ENCODE peak calls at places on chromosome 19, in five cellular contexts. P is HepG2, V is GM12878, I is HCT116, U is H1. N is an unnamed sample.

GRCh38 chr19:53102701-53103140 is 501 bp downstream of the ZNF160 start:
- DNase-seq in P (no peak), V (no peak), I (no peak), U (no peak), N (no peak)

GRCh38 chr19:5345895-5346386 is 5.3 kb upstream of the PTPRS start:
- DNase-seq in V (no peak), U (no peak), I (no peak), P (no peak), N (no peak)

GRCh38 chr19:35533822-35534521 is 716 bp downstream of the GAPDHS start:
- DNase-seq in U (no peak), I (no peak), P (peak), V (no peak), N (no peak)

GRCh38 chr19:322616-323015 is 22.0 kb downstream of the MIER2 start:
- DNase-seq in U (no peak), I (no peak), P (no peak), V (no peak), N (no peak)

GRCh38 chr19:52336117-52336811 is at the start of gene ZNF610:
- DNase-seq in I (no peak), V (peak), P (peak), U (peak), N (no peak)

GRCh38 chr19:18612772-18613588 is at the start of gene TMEM59L:
- DNase-seq in I (no peak), P (no peak), U (no peak), V (no peak), N (no peak)

GRCh38 chr19:58385313-58386165 is 1.5 kb upstream of the RPS5 start:
- DNase-seq in I (no peak), U (no peak), V (no peak), P (no peak), N (no peak)

GRCh38 chr19:50040967-50041366 is 15.2 kb downstream of the ZNF473 start:
- DNase-seq in U (no peak), P (no peak), V (no peak), I (no peak), N (no peak)

DNA sequence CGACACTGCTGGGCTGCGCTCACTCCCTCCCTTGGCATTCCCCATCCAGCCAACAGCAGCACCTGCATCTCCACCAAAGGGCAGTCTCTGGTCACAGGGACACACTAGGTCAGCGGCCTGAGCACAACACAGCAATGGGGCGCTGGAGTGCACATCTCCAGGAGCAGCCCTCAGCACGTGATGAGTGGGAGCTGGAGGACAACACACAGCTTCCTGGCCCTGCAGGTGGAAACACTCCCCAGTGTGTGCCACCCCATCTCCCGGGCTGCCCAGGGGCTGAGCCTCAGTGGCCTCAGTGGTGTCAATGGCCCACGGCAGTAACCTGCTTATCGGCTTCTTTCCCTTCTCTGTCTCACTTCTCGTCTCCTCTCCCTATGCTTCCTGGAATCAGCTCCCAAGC is 96.8 kb upstream of the VSTM2B start:
- DNase-seq in P (no peak), U (no peak), V (no peak), I (no peak), N (no peak)
- TF ChIP-seq ZNF274 in P (no peak), U (no peak), V (no peak), I (no peak), N (no peak)

GRCh38 chr19:55490478-55491436 is 2.5 kb downstream of the SSC5D start:
- DNase-seq in P (no peak), I (no peak), V (no peak), U (no peak), N (no peak)
- H3K9ac ChIP-seq in P (no peak), I (no peak), V (no peak), U (no peak), N (no peak)

GRCh38 chr19:45469132-45469834 is 1.5 kb downstream of the FOSB start:
- DNase-seq in U (no peak), I (peak), V (peak), P (peak), N (peak)
- TF ChIP-seq ZNF274 in U (no peak), I (no peak), V (no peak), P (no peak), N (no peak)

DNA sequence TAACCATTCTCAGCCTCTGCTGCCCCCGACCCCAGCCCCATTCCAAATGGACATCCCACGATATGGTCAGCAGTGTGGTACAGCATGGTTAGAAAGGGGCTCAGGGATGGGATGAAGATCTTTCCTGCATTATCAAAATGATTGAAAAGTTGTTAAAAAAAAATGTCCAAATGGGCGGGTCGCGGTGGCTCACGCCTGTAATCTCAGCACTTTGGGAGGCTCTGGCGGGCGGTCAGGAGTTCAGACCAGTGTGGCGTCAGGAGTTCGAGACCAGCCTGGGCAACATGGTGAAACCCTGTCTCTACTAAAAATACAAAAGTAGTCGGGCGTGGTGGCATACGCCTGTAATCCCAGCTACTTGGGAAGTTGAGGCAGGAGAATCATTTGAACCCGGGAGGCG is 54.3 kb upstream of the ZNF254 start:
- DNase-seq in U (no peak), V (no peak), P (no peak), I (no peak), N (no peak)
- H3K9ac ChIP-seq in U (no peak), V (no peak), P (no peak), I (peak), N (peak)

DNA sequence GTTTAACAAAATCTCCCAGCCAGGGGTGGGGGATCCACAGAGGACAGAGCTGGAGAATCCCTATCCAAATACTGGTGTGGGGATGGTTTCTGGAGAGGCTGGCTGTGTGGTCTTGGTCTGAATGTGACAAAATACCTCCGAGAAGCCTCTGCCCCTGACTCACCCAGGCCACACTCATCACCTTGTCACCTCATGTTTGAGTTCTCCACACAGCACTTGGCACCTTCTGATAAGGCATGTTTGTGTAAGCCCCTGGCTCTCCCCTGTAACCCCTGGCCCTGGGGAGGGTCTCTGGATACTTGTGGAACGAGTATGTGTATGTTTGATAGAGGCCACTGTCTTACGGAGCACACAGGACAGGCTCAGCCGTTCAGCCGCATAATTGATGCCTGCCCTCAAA is 14.7 kb downstream of the TECR start:
- DNase-seq in P (no peak), V (no peak), U (no peak), I (no peak), N (peak)
- TF ChIP-seq ZNF274 in P (no peak), V (no peak), U (no peak), I (no peak), N (no peak)

DNA sequence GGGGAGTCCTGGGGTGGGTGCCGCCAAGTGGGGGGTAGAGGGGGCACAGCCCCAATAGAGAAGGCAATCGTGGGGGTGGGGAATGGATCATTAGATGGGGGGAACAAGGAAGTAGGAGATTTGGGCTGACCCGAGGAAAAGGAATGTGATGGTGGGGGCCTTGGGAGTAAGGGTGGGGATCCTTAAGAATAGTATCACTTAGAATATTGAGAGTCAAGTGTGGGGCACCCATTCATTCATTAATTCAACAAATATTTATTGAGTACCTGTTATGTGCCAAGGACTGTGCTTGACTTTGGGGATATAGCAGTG is 641 bp downstream of the PPP5C start:
- DNase-seq in U (no peak), V (no peak), P (no peak), I (no peak), N (no peak)
- H3K9ac ChIP-seq in U (no peak), V (peak), P (peak), I (peak), N (peak)

GRCh38 chr19:32976223-32976805 is 4.3 kb downstream of the FAAP24 start:
- DNase-seq in U (peak), V (no peak), I (peak), P (peak), N (peak)

GRCh38 chr19:32969549-32969948 is 2.2 kb downstream of the CEP89 start:
- DNase-seq in I (no peak), V (no peak), P (no peak), U (no peak), N (no peak)

GRCh38 chr19:32966750-32967149 is 5.0 kb downstream of the CEP89 start:
- DNase-seq in U (no peak), P (no peak), V (no peak), I (no peak), N (no peak)

GRCh38 chr19:32971715-32972540 is at the start of the genes CEP89 and FAAP24:
- DNase-seq in U (peak), V (peak), I (peak), P (peak), N (peak)

GRCh38 chr19:32971012-32971595 is 654 bp downstream of the CEP89 start:
- DNase-seq in I (no peak), P (no peak), U (no peak), V (no peak), N (no peak)
- TF ChIP-seq ZNF274 in I (no peak), P (no peak), U (no peak), V (no peak), N (no peak)

GRCh38 chr19:42250249-42250665 is 4.7 kb downstream of the ERF start:
- DNase-seq in I (no peak), U (no peak), V (no peak), P (no peak), N (no peak)

GRCh38 chr19:42249769-42250168 is 5.2 kb downstream of the ERF start:
- DNase-seq in U (no peak), V (no peak), I (no peak), P (no peak), N (no peak)

GRCh38 chr19:42249149-42249750 is 5.7 kb downstream of the ERF start:
- DNase-seq in U (no peak), P (no peak), I (no peak), V (no peak), N (no peak)

GRCh38 chr19:42251572-42251990 is 3.3 kb downstream of the ERF start:
- DNase-seq in U (no peak), P (no peak), I (no peak), V (no peak), N (no peak)

DNA sequence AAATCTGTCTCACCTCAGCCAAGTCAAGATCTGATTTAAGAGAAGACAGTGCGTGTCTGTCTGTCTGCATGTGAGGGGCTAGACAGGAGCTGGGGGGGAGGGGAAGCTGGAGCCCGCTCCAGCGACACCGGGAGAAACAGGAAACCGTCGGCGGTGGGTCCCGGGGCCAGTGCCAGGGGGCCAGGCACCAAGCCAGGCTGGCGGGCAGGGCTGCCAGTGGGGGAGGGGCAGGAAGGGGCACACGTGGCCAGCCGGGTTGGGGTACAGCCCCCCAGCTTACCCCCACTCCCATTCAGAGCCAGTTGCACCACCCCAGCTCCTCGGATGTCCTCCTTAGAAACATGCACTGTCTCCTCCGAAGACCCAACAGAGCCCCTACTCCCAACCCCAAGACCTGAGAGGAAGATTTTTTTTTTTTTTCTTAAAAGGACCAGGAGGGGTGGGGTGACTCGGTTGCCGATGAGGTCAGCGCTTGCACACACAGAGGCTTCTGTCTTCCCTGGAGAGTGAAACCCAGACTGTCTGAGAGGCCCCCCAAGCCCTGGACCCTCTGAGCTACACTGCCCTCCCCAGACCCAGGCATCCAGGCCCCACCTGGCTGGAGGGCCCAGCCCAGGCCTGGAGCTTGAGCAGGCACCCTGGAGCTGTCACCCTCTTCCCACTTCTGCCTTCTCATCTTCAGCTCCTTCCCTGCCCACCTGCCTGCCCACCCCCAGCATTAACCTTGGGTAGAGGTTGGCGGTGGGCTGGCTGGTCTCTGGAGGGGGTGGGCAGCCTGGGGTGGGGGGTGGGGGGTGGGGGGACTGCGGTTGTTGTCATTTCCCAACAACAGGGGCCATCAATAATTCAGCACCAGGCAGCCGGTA is 4.0 kb downstream of the ERF start:
- DNase-seq in V (no peak), I (no peak), U (no peak), P (no peak), N (no peak)
- H3K9ac ChIP-seq in V (no peak), I (no peak), U (no peak), P (no peak), N (no peak)

GRCh38 chr19:4082172-4082571 is 15.5 kb upstream of the ZBTB7A start:
- DNase-seq in U (no peak), V (no peak), I (no peak), P (no peak), N (no peak)
- TF ChIP-seq ZNF274 in U (no peak), V (no peak), I (no peak), P (no peak), N (no peak)

GRCh38 chr19:16141043-16141442 is 2.4 kb upstream of the HSH2D start:
- DNase-seq in U (no peak), V (peak), P (no peak), I (no peak), N (no peak)
- H3K9ac ChIP-seq in U (no peak), V (no peak), P (no peak), I (no peak), N (no peak)

N was measured in K562.